ENCODE peak calls at places on chromosomes 2 and 18, in eight cellular contexts. One of them, this sample, is unnamed.

GRCh38 chr2:201779996-201780673 is 598 bp downstream of the ALS2 start:
- DNase-seq in fibroblast of lung: no peak
- DNase-seq in K562: peak
- DNase-seq in HCT116: no peak
- DNase-seq in neural progenitor cell: no peak
- DNase-seq in mammary epithelial cell: no peak
- DNase-seq in PC-3: peak
- DNase-seq in PC-9: no peak
- DNase-seq in this sample: peak

GRCh38 chr2:192604295-192604694 is 409.6 kb upstream of the TMEFF2 start:
- DNase-seq in fibroblast of lung: no peak
- DNase-seq in K562: no peak
- DNase-seq in HCT116: no peak
- DNase-seq in neural progenitor cell: peak
- DNase-seq in mammary epithelial cell: no peak
- DNase-seq in PC-3: no peak
- DNase-seq in PC-9: no peak
- DNase-seq in this sample: no peak

GRCh38 chr2:18378020-18378653 is 182.3 kb downstream of the RDH14 start:
- DNase-seq in fibroblast of lung: peak
- DNase-seq in K562: peak
- DNase-seq in HCT116: peak
- DNase-seq in neural progenitor cell: peak
- DNase-seq in mammary epithelial cell: peak
- DNase-seq in PC-3: peak
- DNase-seq in PC-9: peak
- DNase-seq in this sample: peak

GRCh38 chr2:197599285-197599965 is 76.0 kb downstream of the RFTN2 start:
- DNase-seq in fibroblast of lung: peak
- DNase-seq in K562: peak
- DNase-seq in HCT116: peak
- DNase-seq in neural progenitor cell: peak
- DNase-seq in mammary epithelial cell: peak
- DNase-seq in PC-3: peak
- DNase-seq in PC-9: peak
- DNase-seq in this sample: peak

GRCh38 chr2:172642301-172643020 is 86.6 kb downstream of the PDK1 start:
- DNase-seq in fibroblast of lung: no peak
- DNase-seq in K562: no peak
- DNase-seq in HCT116: no peak
- DNase-seq in neural progenitor cell: no peak
- DNase-seq in mammary epithelial cell: no peak
- DNase-seq in PC-3: no peak
- DNase-seq in PC-9: no peak
- DNase-seq in this sample: no peak

GRCh38 chr2:101435011-101435862 is 39.7 kb downstream of the RFX8 start:
- DNase-seq in fibroblast of lung: peak
- DNase-seq in K562: no peak
- DNase-seq in HCT116: no peak
- DNase-seq in neural progenitor cell: peak
- DNase-seq in mammary epithelial cell: no peak
- DNase-seq in PC-3: no peak
- DNase-seq in PC-9: no peak
- DNase-seq in this sample: peak

GRCh38 chr2:205543262-205543843 is 138.9 kb upstream of the NRP2 start:
- DNase-seq in fibroblast of lung: no peak
- DNase-seq in K562: no peak
- DNase-seq in HCT116: no peak
- DNase-seq in neural progenitor cell: no peak
- DNase-seq in mammary epithelial cell: no peak
- DNase-seq in PC-3: no peak
- DNase-seq in PC-9: no peak
- DNase-seq in this sample: no peak

GRCh38 chr2:11679016-11679415 is 9.0 kb upstream of the NTSR2 start:
- DNase-seq in fibroblast of lung: no peak
- DNase-seq in K562: no peak
- DNase-seq in HCT116: no peak
- DNase-seq in neural progenitor cell: no peak
- DNase-seq in mammary epithelial cell: no peak
- DNase-seq in PC-3: no peak
- DNase-seq in PC-9: no peak
- DNase-seq in this sample: no peak

GRCh38 chr2:39523308-39524044 is 86.4 kb upstream of the MAP4K3 start:
- DNase-seq in fibroblast of lung: peak
- DNase-seq in K562: peak
- DNase-seq in HCT116: peak
- DNase-seq in neural progenitor cell: no peak
- DNase-seq in mammary epithelial cell: peak
- DNase-seq in PC-3: peak
- DNase-seq in PC-9: peak
- DNase-seq in this sample: peak

GRCh38 chr18:77133051-77133919 is 702 bp upstream of the MBP start:
- DNase-seq in fibroblast of lung: no peak
- DNase-seq in K562: no peak
- DNase-seq in HCT116: no peak
- DNase-seq in neural progenitor cell: peak
- DNase-seq in mammary epithelial cell: no peak
- DNase-seq in PC-3: peak
- DNase-seq in PC-9: peak
- DNase-seq in this sample: no peak

GRCh38 chr18:37019157-37019571 is 190.2 kb downstream of the KIAA1328 start:
- DNase-seq in fibroblast of lung: peak
- DNase-seq in K562: no peak
- DNase-seq in HCT116: no peak
- DNase-seq in neural progenitor cell: peak
- DNase-seq in mammary epithelial cell: peak
- DNase-seq in PC-3: peak
- DNase-seq in PC-9: peak
- DNase-seq in this sample: peak

GRCh38 chr2:44955593-44956449 is 14.3 kb downstream of the SIX3 start:
- DNase-seq in fibroblast of lung: peak
- DNase-seq in K562: peak
- DNase-seq in HCT116: peak
- DNase-seq in neural progenitor cell: peak
- DNase-seq in mammary epithelial cell: peak
- DNase-seq in PC-3: peak
- DNase-seq in PC-9: peak
- DNase-seq in this sample: peak

GRCh38 chr2:239816571-239816970 is 208.6 kb downstream of the NDUFA10 start:
- DNase-seq in fibroblast of lung: no peak
- DNase-seq in K562: no peak
- DNase-seq in HCT116: no peak
- DNase-seq in neural progenitor cell: no peak
- DNase-seq in mammary epithelial cell: no peak
- DNase-seq in PC-3: no peak
- DNase-seq in PC-9: no peak
- DNase-seq in this sample: no peak

GRCh38 chr2:35114765-35115164 is 1240.8 kb upstream of the CRIM1 start:
- DNase-seq in fibroblast of lung: no peak
- DNase-seq in K562: no peak
- DNase-seq in HCT116: no peak
- DNase-seq in neural progenitor cell: peak
- DNase-seq in mammary epithelial cell: no peak
- DNase-seq in PC-3: peak
- DNase-seq in PC-9: no peak
- DNase-seq in this sample: no peak

GRCh38 chr2:216911886-216912285 is 52.0 kb upstream of the TNP1 start:
- DNase-seq in fibroblast of lung: no peak
- DNase-seq in K562: no peak
- DNase-seq in HCT116: no peak
- DNase-seq in neural progenitor cell: no peak
- DNase-seq in mammary epithelial cell: peak
- DNase-seq in PC-3: peak
- DNase-seq in PC-9: no peak
- DNase-seq in this sample: peak

GRCh38 chr2:110097506-110098220 is 18.0 kb downstream of the MALL start:
- DNase-seq in fibroblast of lung: no peak
- DNase-seq in K562: no peak
- DNase-seq in HCT116: no peak
- DNase-seq in neural progenitor cell: no peak
- DNase-seq in mammary epithelial cell: peak
- DNase-seq in PC-3: peak
- DNase-seq in PC-9: peak
- DNase-seq in this sample: no peak

GRCh38 chr2:102841107-102841840 is 79.4 kb downstream of the TMEM182 start:
- DNase-seq in fibroblast of lung: peak
- DNase-seq in K562: peak
- DNase-seq in HCT116: peak
- DNase-seq in neural progenitor cell: peak
- DNase-seq in mammary epithelial cell: peak
- DNase-seq in PC-3: peak
- DNase-seq in PC-9: peak
- DNase-seq in this sample: peak

DNA sequence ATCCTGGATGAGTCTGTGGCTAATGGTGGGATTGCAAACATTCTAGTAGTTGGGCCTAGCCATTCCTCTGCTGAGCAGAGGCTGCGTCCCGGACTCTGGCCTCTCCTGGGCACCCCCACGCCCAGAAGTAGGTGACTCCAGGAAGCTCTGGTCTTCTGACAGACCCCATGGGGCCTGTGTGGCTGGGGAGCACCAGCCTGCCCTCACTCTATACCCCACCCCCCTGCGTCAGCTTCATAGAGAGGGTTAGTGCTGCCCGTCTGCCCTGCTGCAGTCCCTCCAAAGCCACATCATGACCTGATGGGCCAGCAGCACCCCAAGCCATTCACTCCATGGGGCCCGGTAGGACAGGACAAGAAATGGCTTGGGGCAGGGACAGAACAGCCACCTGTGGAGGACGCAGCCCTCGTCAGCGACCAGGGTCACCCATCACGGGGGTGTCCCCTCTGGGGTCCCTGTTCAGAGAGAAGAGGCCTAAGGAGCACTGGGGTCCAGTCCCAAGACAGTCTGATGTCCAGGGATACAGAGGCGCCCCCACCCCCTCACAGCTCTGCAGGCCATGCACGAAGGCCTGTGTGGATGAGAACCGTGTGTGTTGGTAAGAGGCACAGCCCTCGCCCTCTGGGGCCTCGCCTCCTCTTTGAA is 238.3 kb downstream of the ATAD2B start:
- DNase-seq in fibroblast of lung: no peak
- DNase-seq in K562: no peak
- DNase-seq in HCT116: no peak
- DNase-seq in neural progenitor cell: no peak
- DNase-seq in mammary epithelial cell: no peak
- DNase-seq in PC-3: no peak
- DNase-seq in PC-9: no peak
- DNase-seq in this sample: no peak
- H3K4me2 ChIP-seq in fibroblast of lung: no peak
- H3K4me2 ChIP-seq in K562: no peak
- H3K4me2 ChIP-seq in HCT116: no peak
- H3K4me2 ChIP-seq in neural progenitor cell: no peak
- H3K4me2 ChIP-seq in mammary epithelial cell: no peak
- H3K4me2 ChIP-seq in PC-3: no peak
- H3K4me2 ChIP-seq in PC-9: no peak
- H3K4me2 ChIP-seq in this sample: no peak

GRCh38 chr2:96501471-96501874 is 3.7 kb downstream of the NEURL3 start:
- DNase-seq in fibroblast of lung: no peak
- DNase-seq in K562: no peak
- DNase-seq in HCT116: no peak
- DNase-seq in neural progenitor cell: no peak
- DNase-seq in mammary epithelial cell: no peak
- DNase-seq in PC-3: no peak
- DNase-seq in PC-9: no peak
- DNase-seq in this sample: no peak

GRCh38 chr2:96499061-96499960 is 5.8 kb downstream of the NEURL3 start:
- DNase-seq in fibroblast of lung: no peak
- DNase-seq in K562: no peak
- DNase-seq in HCT116: no peak
- DNase-seq in neural progenitor cell: no peak
- DNase-seq in mammary epithelial cell: no peak
- DNase-seq in PC-3: no peak
- DNase-seq in PC-9: no peak
- DNase-seq in this sample: no peak

GRCh38 chr2:96498023-96498431 is 7.1 kb downstream of the NEURL3 start:
- DNase-seq in fibroblast of lung: no peak
- DNase-seq in K562: no peak
- DNase-seq in HCT116: no peak
- DNase-seq in neural progenitor cell: no peak
- DNase-seq in mammary epithelial cell: no peak
- DNase-seq in PC-3: no peak
- DNase-seq in PC-9: no peak
- DNase-seq in this sample: no peak

GRCh38 chr2:96501886-96502810 is 3.0 kb downstream of the NEURL3 start:
- DNase-seq in fibroblast of lung: no peak
- DNase-seq in K562: no peak
- DNase-seq in HCT116: no peak
- DNase-seq in neural progenitor cell: no peak
- DNase-seq in mammary epithelial cell: no peak
- DNase-seq in PC-3: no peak
- DNase-seq in PC-9: no peak
- DNase-seq in this sample: no peak

DNA sequence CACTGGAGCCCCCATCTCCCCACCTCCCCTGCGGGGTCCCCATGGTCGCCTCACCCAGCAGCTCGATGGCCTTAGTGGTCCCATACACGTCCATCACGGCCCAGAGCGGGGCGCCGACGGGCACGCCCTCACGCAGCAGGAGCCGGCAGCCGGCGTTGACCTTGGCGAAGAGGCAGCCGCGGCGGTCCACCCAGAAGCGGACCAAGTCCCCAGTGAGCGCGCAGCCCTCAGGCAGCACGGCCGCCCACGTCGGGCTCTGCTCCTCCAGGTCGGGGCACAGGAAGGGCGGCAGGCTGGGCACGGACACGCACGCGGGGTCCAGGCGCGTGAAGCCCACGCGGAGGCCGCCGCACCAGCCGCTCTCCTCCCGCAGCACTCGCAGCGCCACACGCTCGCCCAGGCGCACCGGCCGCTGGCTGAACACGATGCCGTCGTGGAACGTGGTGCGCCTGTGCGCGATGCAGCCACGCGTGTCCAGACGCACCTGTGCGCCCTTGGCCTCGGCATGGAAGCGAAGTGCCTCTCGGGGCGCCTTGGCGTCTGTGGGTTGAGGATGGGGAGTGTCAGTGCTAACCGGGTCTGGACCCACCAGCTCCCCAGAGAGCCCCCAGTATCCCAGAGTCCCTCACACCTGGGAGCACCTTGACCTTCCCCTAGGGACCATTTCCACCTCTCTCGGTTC is 4.6 kb downstream of the NEURL3 start:
- DNase-seq in fibroblast of lung: no peak
- DNase-seq in K562: no peak
- DNase-seq in HCT116: no peak
- DNase-seq in neural progenitor cell: no peak
- DNase-seq in mammary epithelial cell: no peak
- DNase-seq in PC-3: no peak
- DNase-seq in PC-9: no peak
- DNase-seq in this sample: peak
- TF ChIP-seq EZH2 in fibroblast of lung: peak
- TF ChIP-seq EZH2 in K562: no peak
- TF ChIP-seq EZH2 in HCT116: no peak
- TF ChIP-seq EZH2 in neural progenitor cell: no peak
- TF ChIP-seq EZH2 in mammary epithelial cell: peak
- TF ChIP-seq EZH2 in PC-3: no peak
- TF ChIP-seq EZH2 in PC-9: no peak
- TF ChIP-seq EZH2 in this sample: no peak

GRCh38 chr18:55779711-55780590 is 192.0 kb upstream of the TCF4 start:
- DNase-seq in fibroblast of lung: no peak
- DNase-seq in K562: peak
- DNase-seq in HCT116: no peak
- DNase-seq in neural progenitor cell: peak
- DNase-seq in mammary epithelial cell: no peak
- DNase-seq in PC-3: no peak
- DNase-seq in PC-9: no peak
- DNase-seq in this sample: peak
- H3K4me2 ChIP-seq in fibroblast of lung: peak
- H3K4me2 ChIP-seq in K562: peak
- H3K4me2 ChIP-seq in HCT116: no peak
- H3K4me2 ChIP-seq in neural progenitor cell: peak
- H3K4me2 ChIP-seq in mammary epithelial cell: peak
- H3K4me2 ChIP-seq in PC-3: peak
- H3K4me2 ChIP-seq in PC-9: no peak
- H3K4me2 ChIP-seq in this sample: peak

GRCh38 chr2:131034122-131035051 is 58.9 kb downstream of the FAM168B start:
- DNase-seq in fibroblast of lung: no peak
- DNase-seq in K562: no peak
- DNase-seq in HCT116: no peak
- DNase-seq in neural progenitor cell: peak
- DNase-seq in mammary epithelial cell: peak
- DNase-seq in PC-3: no peak
- DNase-seq in PC-9: peak
- DNase-seq in this sample: peak
- TF ChIP-seq EZH2 in fibroblast of lung: peak
- TF ChIP-seq EZH2 in K562: no peak
- TF ChIP-seq EZH2 in HCT116: no peak
- TF ChIP-seq EZH2 in neural progenitor cell: peak
- TF ChIP-seq EZH2 in mammary epithelial cell: no peak
- TF ChIP-seq EZH2 in PC-3: no peak
- TF ChIP-seq EZH2 in PC-9: no peak
- TF ChIP-seq EZH2 in this sample: no peak

This sample was measured in GM23248.